ENCODE peak calls at places on chromosomes 1 and 21, in nine cellular contexts. M, K, D, Q, I, J, N, V and W are unnamed samples.

GRCh38 chr1:29698033-29698432 is 461.7 kb downstream of the PTPRU start:
- DNase-seq in N (peak; percentile 57), J (no peak), K (no peak), D (no peak), I (no peak), M (no peak), V (no peak), Q (no peak), W (no peak)

GRCh38 chr1:161192476-161193465 is 6.1 kb downstream of the ADAMTS4 start:
- DNase-seq in I (no peak), Q (peak; percentile 55), N (peak; percentile 62), V (no peak), M (peak; percentile 67), D (peak; percentile 70), J (peak; percentile 85), K (peak; percentile 71), W (peak; percentile 69)

GRCh38 chr1:106889054-106889453 is 167.4 kb upstream of the PRMT6 start:
- DNase-seq in K (no peak), J (no peak), I (no peak), Q (no peak), D (no peak), N (no peak), M (no peak), V (no peak), W (no peak)

GRCh38 chr1:5898266-5898665 is 94.0 kb downstream of the NPHP4 start:
- DNase-seq in K (no peak), V (no peak), D (no peak), M (no peak), Q (no peak), N (no peak), J (no peak), I (no peak), W (no peak)

GRCh38 chr1:200905411-200906052 is 10.8 kb downstream of the INAVA start:
- DNase-seq in Q (no peak), V (no peak), D (no peak), M (no peak), J (no peak), K (no peak), N (no peak), I (no peak), W (no peak)

GRCh38 chr21:44458971-44459711 is 3.8 kb downstream of the LRRC3 start:
- DNase-seq in Q (no peak), J (peak; percentile 60), K (no peak), D (no peak), I (no peak), N (no peak), V (peak; percentile 59), M (no peak), W (no peak)

GRCh38 chr1:6086762-6087401 is 41.2 kb downstream of the KCNAB2 start:
- DNase-seq in N (no peak), Q (no peak), I (no peak), J (no peak), M (no peak), K (no peak), V (no peak), D (no peak), W (no peak)

GRCh38 chr1:197471248-197472035 is 203.4 kb downstream of the CRB1 start:
- DNase-seq in Q (no peak), I (no peak), M (no peak), V (no peak), K (no peak), D (no peak), J (no peak), N (no peak), W (no peak)

GRCh38 chr1:109790735-109791494 is 27.2 kb upstream of the EPS8L3 start:
- DNase-seq in Q (peak; percentile 25), I (no peak), J (peak; percentile 61), V (peak; percentile 72), N (no peak), M (peak; percentile 34), K (no peak), D (peak; percentile 66), W (peak; percentile 88)

GRCh38 chr21:36471254-36471723 is 8.6 kb downstream of the CLDN14 start:
- DNase-seq in K (no peak), J (no peak), M (no peak), D (no peak), I (no peak), Q (no peak), N (peak; percentile 36), V (no peak), W (no peak)

GRCh38 chr1:54813479-54814147 is 12.5 kb upstream of the TTC22 start:
- DNase-seq in N (no peak), Q (no peak), V (peak; percentile 38), D (no peak), M (no peak), I (no peak), K (no peak), J (no peak), W (peak; percentile 15)

GRCh38 chr1:241114699-241115233 is 242.2 kb downstream of the RGS7 start:
- DNase-seq in M (no peak), D (no peak), J (no peak), Q (no peak), V (no peak), I (no peak), K (no peak), N (no peak), W (no peak)

GRCh38 chr21:35226960-35227741 is 178.0 kb upstream of the RUNX1 start:
- DNase-seq in J (no peak), D (no peak), M (no peak), I (no peak), V (no peak), N (no peak), Q (no peak), K (no peak), W (no peak)

GRCh38 chr1:11272842-11273594 is at the start of gene UBIAD1:
- DNase-seq in D (peak; percentile 88), J (peak; percentile 94), M (peak; percentile 89), V (peak; percentile 88), Q (peak; percentile 81), I (peak; percentile 49), K (peak; percentile 79), N (no peak), W (peak; percentile 95)
- TF ChIP-seq POLR2A in D (no peak), J (peak; percentile 33), M (peak; percentile 77), V (peak; percentile 33), Q (peak; percentile 67), I (peak; percentile 17), K (peak; percentile 37), N (peak; percentile 48), W (no peak)

GRCh38 chr1:209802117-209802779 is 3.7 kb downstream of the IRF6 start:
- DNase-seq in I (no peak), Q (peak; percentile 28), K (no peak), N (no peak), V (no peak), J (no peak), M (peak; percentile 31), D (no peak), W (no peak)
- TF ChIP-seq POLR2A in I (no peak), Q (peak; percentile 30), K (no peak), N (no peak), V (no peak), J (no peak), M (no peak), D (no peak), W (no peak)

GRCh38 chr1:31702836-31703404 is 897 bp downstream of the COL16A1 start:
- DNase-seq in V (no peak), M (no peak), Q (no peak), K (no peak), J (peak; percentile 65), N (no peak), D (no peak), I (no peak), W (no peak)

GRCh38 chr1:31705080-31705866 is 1.5 kb upstream of the COL16A1 start:
- DNase-seq in V (peak; percentile 78), Q (peak; percentile 34), K (peak; percentile 50), M (peak; percentile 48), D (peak; percentile 58), N (peak; percentile 78), J (peak; percentile 90), I (no peak), W (peak; percentile 43)

GRCh38 chr1:31704261-31705079 is 653 bp upstream of the COL16A1 start:
- DNase-seq in I (no peak), K (peak; percentile 36), M (peak; percentile 75), Q (peak; percentile 10), N (no peak), J (peak; percentile 84), D (no peak), V (no peak), W (peak; percentile 89)

GRCh38 chr1:31701137-31701736 is 2.6 kb downstream of the COL16A1 start:
- DNase-seq in M (peak; percentile 77), J (peak; percentile 99), K (peak; percentile 99), Q (peak; percentile 67), D (peak; percentile 93), I (no peak), N (peak; percentile 83), V (peak; percentile 95), W (peak; percentile 99)

DNA sequence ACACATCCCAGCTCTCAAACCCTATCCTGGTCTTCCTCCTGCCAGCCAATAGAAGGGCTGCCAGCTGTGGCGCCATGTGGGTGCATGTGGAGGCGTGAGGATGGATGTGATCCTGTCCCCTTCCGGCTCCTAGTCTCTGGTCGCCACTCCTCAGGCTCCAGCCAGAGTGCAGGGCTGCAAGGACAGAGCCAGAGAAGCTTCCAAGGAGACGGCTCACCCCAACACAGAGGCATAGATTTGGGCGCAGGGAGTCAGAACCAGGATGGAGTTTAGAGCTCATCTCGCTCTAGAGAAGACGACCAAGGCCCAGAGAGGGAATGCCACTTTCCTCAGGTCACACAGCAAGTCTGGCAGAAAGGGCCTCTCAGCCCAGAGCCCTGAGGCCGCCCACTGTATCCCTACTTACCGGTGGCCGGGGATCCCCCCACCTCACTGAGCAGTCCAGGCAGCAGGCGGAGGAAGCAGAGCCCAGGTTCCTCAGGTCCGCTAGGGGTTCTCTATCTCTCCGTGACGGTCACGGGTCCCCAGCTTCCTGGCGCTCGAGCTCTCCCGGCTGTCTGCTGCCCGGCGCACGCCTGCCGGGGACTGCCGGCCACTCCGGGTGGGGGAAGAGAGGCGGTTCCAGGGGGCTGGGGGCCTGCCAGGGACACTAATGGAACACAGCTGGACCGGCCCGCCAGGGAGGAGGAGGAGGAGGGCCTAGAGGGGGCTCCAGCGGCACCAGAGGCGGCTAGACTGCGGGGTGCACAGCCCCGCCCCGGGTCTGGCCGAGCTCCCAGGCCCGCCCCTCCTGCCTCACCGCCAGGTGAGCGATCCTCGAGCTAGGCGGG is at the start of gene COL16A1:
- DNase-seq in V (peak; percentile 93), Q (peak; percentile 87), I (no peak), N (no peak), M (peak; percentile 56), J (peak; percentile 96), K (peak; percentile 66), D (peak; percentile 86), W (peak; percentile 97)
- TF ChIP-seq POLR2A in V (peak; percentile 62), Q (peak; percentile 48), I (peak; percentile 44), N (no peak), M (peak; percentile 24), J (peak; percentile 71), K (peak; percentile 25), D (no peak), W (no peak)

DNA sequence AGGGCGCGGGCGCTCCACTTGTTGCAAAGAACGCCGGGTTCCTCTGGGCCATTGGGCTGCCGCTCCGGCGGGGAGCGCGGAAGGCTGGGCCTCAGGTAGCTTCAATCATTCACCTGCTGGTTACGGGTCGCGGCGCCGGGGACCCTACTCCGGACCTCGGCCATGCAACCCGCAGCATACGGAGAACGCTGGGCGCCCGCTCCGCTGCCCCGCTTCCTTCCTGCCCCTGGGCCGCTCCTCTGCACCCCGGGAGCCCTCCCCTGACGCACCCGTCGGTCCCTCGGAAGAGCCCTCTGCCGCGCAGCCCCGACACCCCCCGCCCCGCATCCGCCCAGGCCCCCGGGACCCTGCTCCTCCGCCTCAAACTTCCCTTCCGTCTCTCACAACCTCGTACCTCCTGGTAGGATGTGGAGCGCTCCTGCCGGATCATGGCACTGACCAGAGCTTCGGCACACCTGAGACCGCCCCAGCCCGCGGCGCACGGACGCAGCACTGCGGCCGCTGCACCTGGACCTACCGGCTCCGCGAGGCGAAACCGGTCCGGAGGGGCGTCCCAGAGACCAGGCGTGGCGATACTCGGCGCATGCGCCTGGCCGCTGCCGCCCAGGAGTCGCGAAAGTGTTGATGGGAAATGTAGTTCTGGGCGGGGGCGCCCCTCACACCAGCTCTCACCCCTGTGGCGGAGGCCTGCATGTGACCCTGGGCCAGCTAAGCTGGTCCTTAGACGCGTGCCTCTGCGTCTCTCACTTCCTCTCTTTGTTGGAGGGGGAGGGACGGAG is at the start of gene PACC1:
- DNase-seq in V (peak; percentile 93), I (peak; percentile 63), D (peak; percentile 93), K (peak; percentile 76), N (peak; percentile 96), Q (peak; percentile 86), J (peak; percentile 94), M (peak; percentile 92), W (peak; percentile 81)
- TF ChIP-seq POLR2A in V (no peak), I (peak; percentile 16), D (no peak), K (no peak), N (peak; percentile 75), Q (peak; percentile 80), J (no peak), M (peak; percentile 86), W (no peak)